ENCODE peak calls at places on chromosome 20, in four cellular contexts. One of them, this sample, is unnamed. For H3K4me1, the result is how much of the 10 kb centered on the place peaks cover.

GRCh38 chr20:44643596-44644383 is 7.7 kb downstream of the ADA start:
- DNase-seq in H1: peak
- DNase-seq in IMR-90: peak
- DNase-seq in H9: peak
- DNase-seq in this sample: peak

GRCh38 chr20:23060629-23061028 is 11.2 kb upstream of the THBD start:
- DNase-seq in H1: no peak
- DNase-seq in IMR-90: no peak
- DNase-seq in H9: no peak
- DNase-seq in this sample: no peak

GRCh38 chr20:38842558-38842981 is 37.1 kb downstream of the PPP1R16B start:
- DNase-seq in H1: no peak
- DNase-seq in IMR-90: no peak
- DNase-seq in H9: no peak
- DNase-seq in this sample: no peak

GRCh38 chr20:51584116-51584515 is 41.6 kb upstream of the NFATC2 start:
- DNase-seq in H1: no peak
- DNase-seq in IMR-90: no peak
- DNase-seq in H9: no peak
- DNase-seq in this sample: no peak

GRCh38 chr20:62441986-62442539 is 14.7 kb upstream of the RBBP8NL start:
- DNase-seq in H1: no peak
- DNase-seq in IMR-90: no peak
- DNase-seq in H9: no peak
- DNase-seq in this sample: no peak

GRCh38 chr20:38751360-38751976 is 3.2 kb downstream of the ACTR5 start:
- DNase-seq in H1: no peak
- DNase-seq in IMR-90: peak
- DNase-seq in H9: no peak
- DNase-seq in this sample: no peak

GRCh38 chr20:1402149-1402548 is 9.3 kb upstream of the FKBP1A start:
- DNase-seq in H1: no peak
- DNase-seq in IMR-90: peak
- DNase-seq in H9: no peak
- DNase-seq in this sample: no peak

GRCh38 chr20:8545212-8545611 is 413.1 kb downstream of the PLCB1 start:
- DNase-seq in H1: no peak
- DNase-seq in IMR-90: peak
- DNase-seq in H9: no peak
- DNase-seq in this sample: no peak

GRCh38 chr20:23126281-23127061 is 40.3 kb upstream of the CD93 start:
- DNase-seq in H1: no peak
- DNase-seq in IMR-90: no peak
- DNase-seq in H9: no peak
- DNase-seq in this sample: no peak

GRCh38 chr20:57025261-57025660 is 241.2 kb downstream of the BMP7 start:
- DNase-seq in H1: no peak
- DNase-seq in IMR-90: no peak
- DNase-seq in H9: no peak
- DNase-seq in this sample: no peak

GRCh38 chr20:5168582-5169396 is 42.0 kb downstream of the CDS2 start:
- DNase-seq in H1: no peak
- DNase-seq in IMR-90: peak
- DNase-seq in H9: peak
- DNase-seq in this sample: peak

GRCh38 chr20:43942213-43942590 is 27.6 kb downstream of the TOX2 start:
- DNase-seq in H1: no peak
- DNase-seq in IMR-90: no peak
- DNase-seq in H9: no peak
- DNase-seq in this sample: no peak

DNA sequence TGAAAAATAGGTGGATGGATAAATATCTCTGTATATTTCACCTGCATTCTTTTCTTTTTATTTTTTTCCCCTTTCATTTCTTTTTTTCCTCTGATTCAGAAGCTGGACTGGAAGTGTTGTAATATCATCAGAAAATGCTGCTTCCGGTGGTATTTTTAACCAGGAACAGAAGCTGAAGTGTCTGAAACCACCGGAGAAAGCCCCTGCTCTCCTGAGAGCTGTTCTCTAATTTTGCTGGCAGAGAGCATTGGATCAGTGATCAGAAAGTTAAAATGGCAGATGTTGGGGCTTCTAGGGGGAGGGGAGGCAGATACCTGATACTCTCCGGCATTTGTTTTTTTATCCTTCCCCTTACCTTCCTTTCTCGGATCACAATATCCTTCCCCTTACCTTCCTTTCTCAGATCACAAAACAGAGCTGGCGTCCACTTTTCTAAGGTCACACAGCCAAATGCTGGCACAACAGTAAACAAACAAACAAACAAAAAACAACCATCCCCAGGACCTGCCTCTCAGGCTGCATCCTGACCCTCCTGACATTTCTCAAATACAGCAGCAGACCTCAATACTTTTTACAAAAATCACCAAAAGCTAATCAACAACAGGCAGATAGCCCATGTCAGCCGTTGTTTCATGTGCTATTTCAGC is 143.2 kb upstream of the ZNF217 start:
- DNase-seq in H1: no peak
- DNase-seq in IMR-90: peak
- DNase-seq in H9: no peak
- DNase-seq in this sample: no peak
- H3K4me1 ChIP-seq in H1: under half
- H3K4me1 ChIP-seq in IMR-90: under half
- H3K4me1 ChIP-seq in H9: under half
- H3K4me1 ChIP-seq in this sample: under half

DNA sequence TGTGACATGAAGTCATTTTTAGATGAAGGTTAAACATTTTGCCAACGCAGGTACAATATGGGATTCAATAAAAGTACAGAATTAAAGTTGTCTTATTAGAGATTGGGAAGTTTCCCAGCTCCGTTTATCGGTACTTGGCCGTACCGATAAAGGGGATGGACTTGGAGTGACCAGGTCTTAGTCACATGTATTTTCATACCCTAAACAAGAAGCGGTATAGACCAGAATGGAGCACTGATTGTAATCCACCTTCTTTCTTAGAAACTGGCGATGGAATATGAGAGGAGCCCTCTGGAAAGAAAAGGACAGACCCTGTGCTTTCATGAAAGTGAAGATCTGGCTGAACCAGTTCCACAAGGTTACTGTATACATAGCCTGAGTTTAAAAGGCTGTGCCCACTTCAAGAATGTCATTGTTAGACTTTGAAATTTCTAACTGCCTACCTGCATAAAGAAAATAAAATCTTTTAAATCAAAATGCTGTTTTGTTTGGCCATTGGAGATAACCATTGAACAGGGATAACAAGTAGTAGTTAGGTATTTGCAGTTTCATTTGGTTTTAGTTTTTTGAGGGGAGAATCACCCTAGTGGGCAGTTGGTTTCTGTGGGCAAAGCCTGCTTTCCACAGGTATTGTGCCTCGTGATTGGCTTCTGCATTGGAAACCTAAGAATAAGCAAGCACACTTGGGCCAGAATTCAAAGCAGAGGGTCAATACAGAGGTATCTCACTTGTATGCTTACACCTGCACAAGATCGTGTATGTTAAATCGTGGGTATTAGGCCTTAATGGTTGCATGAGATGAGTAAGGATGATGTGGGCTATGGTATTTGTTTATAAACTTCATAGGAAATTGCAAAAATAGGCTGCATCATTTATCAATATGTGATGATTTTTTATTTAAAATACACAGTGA is 11.2 kb upstream of the ZNFX1 start:
- DNase-seq in H1: no peak
- DNase-seq in IMR-90: no peak
- DNase-seq in H9: no peak
- DNase-seq in this sample: peak
- H3K4me2 ChIP-seq in H1: no peak
- H3K4me2 ChIP-seq in IMR-90: no peak
- H3K4me2 ChIP-seq in H9: no peak
- H3K4me2 ChIP-seq in this sample: no peak

GRCh38 chr20:31594558-31595379 is 10.3 kb upstream of the ID1 start:
- DNase-seq in H1: no peak
- DNase-seq in IMR-90: no peak
- DNase-seq in H9: peak
- DNase-seq in this sample: peak

GRCh38 chr20:31593221-31594001 is 11.7 kb upstream of the ID1 start:
- DNase-seq in H1: no peak
- DNase-seq in IMR-90: peak
- DNase-seq in H9: peak
- DNase-seq in this sample: no peak

GRCh38 chr20:31595654-31596411 is 9.3 kb upstream of the ID1 start:
- DNase-seq in H1: peak
- DNase-seq in IMR-90: peak
- DNase-seq in H9: peak
- DNase-seq in this sample: peak

GRCh38 chr20:31595380-31595653 is 9.8 kb upstream of the ID1 start:
- DNase-seq in H1: no peak
- DNase-seq in IMR-90: no peak
- DNase-seq in H9: no peak
- DNase-seq in this sample: no peak

GRCh38 chr20:31594002-31594557 is 11.0 kb upstream of the ID1 start:
- DNase-seq in H1: no peak
- DNase-seq in IMR-90: no peak
- DNase-seq in H9: no peak
- DNase-seq in this sample: no peak
- H4K5ac ChIP-seq in H1: peak
- H4K5ac ChIP-seq in IMR-90: no peak
- H4K5ac ChIP-seq in H9: no peak
- H4K5ac ChIP-seq in this sample: no peak

DNA sequence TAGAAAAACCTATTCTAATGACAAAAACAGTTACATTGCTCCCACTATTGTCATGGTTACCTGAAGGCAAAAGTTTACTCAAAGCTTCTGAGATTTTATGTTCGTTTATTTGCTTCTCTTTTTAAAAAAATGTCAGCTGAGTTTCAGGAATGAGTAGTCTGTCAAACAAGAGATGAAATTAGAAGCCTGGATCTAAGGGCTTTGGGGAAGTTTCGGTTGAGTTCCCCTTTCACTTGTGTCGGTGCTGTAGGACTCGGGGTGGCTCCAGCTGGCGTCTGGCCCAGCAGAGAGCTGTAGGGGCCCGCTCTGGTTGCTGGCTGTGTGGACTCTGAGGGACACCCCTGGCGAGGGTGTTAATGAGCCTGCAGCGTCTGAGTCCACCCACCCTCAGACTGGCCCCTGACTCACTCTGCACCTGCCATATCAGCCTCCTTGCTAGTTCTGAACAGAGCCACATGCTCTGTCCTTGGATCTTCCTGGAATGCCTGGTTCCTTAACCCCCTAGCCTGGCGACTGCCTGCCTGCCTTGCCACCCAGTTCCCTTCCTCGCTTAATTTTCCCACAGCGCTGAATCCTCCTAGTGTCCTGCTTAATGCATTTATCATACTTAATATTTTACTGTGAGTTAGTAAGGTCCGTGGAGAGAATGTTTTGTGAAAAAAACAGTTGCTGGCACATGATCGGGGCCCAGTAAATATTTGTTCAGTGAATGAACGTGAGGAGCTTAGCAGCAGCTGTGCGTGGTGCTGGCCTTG is 1.4 kb downstream of the DNAJC5 start:
- DNase-seq in H1: no peak
- DNase-seq in IMR-90: peak
- DNase-seq in H9: no peak
- DNase-seq in this sample: peak
- H3K4me1 ChIP-seq in H1: under half
- H3K4me1 ChIP-seq in IMR-90: under half
- H3K4me1 ChIP-seq in H9: under half
- H3K4me1 ChIP-seq in this sample: under half

GRCh38 chr20:3839328-3839727 is 7.3 kb upstream of the MAVS start:
- DNase-seq in H1: no peak
- DNase-seq in IMR-90: no peak
- DNase-seq in H9: no peak
- DNase-seq in this sample: peak
- H3K4me2 ChIP-seq in H1: no peak
- H3K4me2 ChIP-seq in IMR-90: no peak
- H3K4me2 ChIP-seq in H9: no peak
- H3K4me2 ChIP-seq in this sample: no peak

GRCh38 chr20:14633507-14633906 is 296.1 kb upstream of the FLRT3 start:
- DNase-seq in H1: no peak
- DNase-seq in IMR-90: no peak
- DNase-seq in H9: no peak
- DNase-seq in this sample: no peak
- H4K5ac ChIP-seq in H1: no peak
- H4K5ac ChIP-seq in IMR-90: no peak
- H4K5ac ChIP-seq in H9: no peak
- H4K5ac ChIP-seq in this sample: no peak

GRCh38 chr20:46083531-46084061 is 6.2 kb downstream of the NCOA5 start:
- DNase-seq in H1: no peak
- DNase-seq in IMR-90: no peak
- DNase-seq in H9: no peak
- DNase-seq in this sample: no peak
- H3K4me1 ChIP-seq in H1: under half
- H3K4me1 ChIP-seq in IMR-90: under half
- H3K4me1 ChIP-seq in H9: under half
- H3K4me1 ChIP-seq in this sample: under half

DNA sequence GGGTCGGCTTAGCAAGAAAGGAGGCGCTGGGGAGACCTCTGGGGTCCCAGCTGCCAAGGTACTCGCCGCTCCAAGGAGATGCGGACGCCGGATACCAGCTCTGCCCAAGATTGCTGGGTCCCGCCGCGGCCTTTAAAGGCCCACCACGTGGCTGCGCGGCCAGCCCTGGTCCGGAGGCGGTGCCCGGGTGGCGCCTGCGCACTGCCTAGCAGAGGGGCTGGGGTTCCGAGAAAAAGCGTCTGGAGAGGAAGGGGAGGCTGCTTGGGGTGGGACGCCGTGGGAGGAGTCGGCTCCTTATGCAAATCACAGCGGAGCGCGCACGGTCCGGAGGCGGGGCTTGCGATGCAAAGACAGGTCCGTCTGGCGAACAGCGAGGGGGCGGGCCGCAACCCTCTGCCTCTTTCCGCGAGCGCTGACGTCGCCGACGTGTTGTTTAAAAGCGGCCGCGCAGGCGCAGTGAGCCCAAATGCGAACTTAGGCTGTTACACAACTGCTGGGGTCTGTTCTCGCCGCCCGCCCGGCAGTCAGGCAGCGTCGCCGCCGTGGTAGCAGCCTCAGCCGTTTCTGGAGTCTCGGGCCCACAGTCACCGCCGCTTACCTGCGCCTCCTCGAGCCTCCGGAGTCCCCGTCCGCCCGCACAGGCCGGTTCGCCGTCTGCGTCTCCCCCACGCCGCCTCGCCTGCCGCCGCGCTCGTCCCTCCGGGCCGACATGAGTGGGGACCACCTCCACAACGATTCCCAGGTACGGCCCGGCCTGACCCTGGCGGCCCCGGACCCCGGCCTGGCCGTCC is at the start of gene TOP1:
- DNase-seq in H1: peak
- DNase-seq in IMR-90: peak
- DNase-seq in H9: peak
- DNase-seq in this sample: peak
- H3K4me2 ChIP-seq in H1: peak
- H3K4me2 ChIP-seq in IMR-90: peak
- H3K4me2 ChIP-seq in H9: peak
- H3K4me2 ChIP-seq in this sample: peak